ENCODE peak calls at places on chromosomes 2 and 18, in eight cellular contexts. B is Ammon's horn; N is activated CD8-positive, alpha-beta memory T cell treated with anti-CD3 and anti-CD28 coated beads, Interleukin-2, amount 50 U/mL, for 4 hours; Z is HepG2; U is astrocyte of the spinal cord; W is activated T-cell treated with anti-CD3 and anti-CD28 coated beads for 48 hours; K is GM20000; L is T-helper 2 cell. P is an unnamed sample.

GRCh38 chr2:46615555-46616487 is 136.5 kb downstream of the TMEM247 start:
- DNase-seq in W (peak), N (peak), B (peak), U (peak), L (no peak), Z (peak), K (peak), P (no peak)

GRCh38 chr18:72867721-72868665 is at the start of gene NETO1:
- DNase-seq in U (peak), B (no peak), L (no peak), Z (no peak), N (no peak), W (no peak), K (peak), P (no peak)

GRCh38 chr2:26011990-26012856 is 21.7 kb upstream of the RAB10 start:
- DNase-seq in W (no peak), B (no peak), K (no peak), Z (peak), U (peak), L (no peak), N (no peak), P (peak)

GRCh38 chr18:61194726-61195125 is 138.5 kb upstream of the CDH20 start:
- DNase-seq in B (no peak), W (no peak), U (no peak), N (no peak), L (no peak), K (no peak), Z (no peak), P (no peak)

GRCh38 chr2:97851172-97851571 is 137.8 kb downstream of the ZAP70 start:
- DNase-seq in W (no peak), Z (no peak), U (no peak), N (no peak), B (no peak), K (no peak), L (no peak), P (no peak)

GRCh38 chr18:37658894-37659293 is 93.3 kb upstream of the CELF4 start:
- DNase-seq in Z (no peak), B (no peak), N (no peak), W (no peak), K (no peak), L (no peak), U (no peak), P (no peak)

GRCh38 chr2:111702119-111702808 is 181.7 kb downstream of the ANAPC1 start:
- DNase-seq in B (peak), Z (peak), W (peak), N (peak), L (peak), U (peak), K (peak), P (peak)

GRCh38 chr18:43651067-43651466 is 373.8 kb upstream of the SYT4 start:
- DNase-seq in L (no peak), W (no peak), N (no peak), B (no peak), Z (no peak), U (no peak), K (no peak), P (no peak)

GRCh38 chr2:83536489-83537020 is 922.5 kb downstream of the SUCLG1 start:
- DNase-seq in B (no peak), U (no peak), W (no peak), N (no peak), Z (no peak), L (no peak), K (no peak), P (no peak)

GRCh38 chr2:158197940-158198339 is 96.3 kb downstream of the UPP2 start:
- DNase-seq in L (no peak), W (no peak), K (no peak), N (no peak), U (no peak), B (no peak), Z (no peak), P (no peak)

GRCh38 chr2:10497797-10498251 is 49.7 kb upstream of the ODC1 start:
- DNase-seq in W (peak), B (peak), U (peak), K (no peak), Z (peak), N (peak), L (peak), P (peak)

GRCh38 chr2:237412646-237413292 is 1.2 kb downstream of the COL6A3 start:
- DNase-seq in W (no peak), U (no peak), B (no peak), N (no peak), L (no peak), K (no peak), Z (no peak), P (no peak)

GRCh38 chr2:7031424-7032245 is 114.4 kb downstream of the RNF144A start:
- DNase-seq in L (no peak), U (peak), N (peak), W (no peak), Z (peak), K (no peak), B (peak), P (peak)

GRCh38 chr2:68448671-68449394 is 18.3 kb downstream of the FBXO48 start:
- DNase-seq in U (no peak), L (no peak), Z (no peak), K (no peak), B (no peak), N (no peak), W (no peak), P (no peak)

GRCh38 chr18:79519751-79520472 is 124.2 kb downstream of the NFATC1 start:
- DNase-seq in Z (no peak), B (no peak), N (no peak), K (no peak), W (peak), L (no peak), U (no peak), P (peak)

GRCh38 chr2:241967745-241968144 is 98.2 kb downstream of the RTP5 start:
- DNase-seq in Z (no peak), L (no peak), U (no peak), B (no peak), W (no peak), K (no peak), N (no peak), P (no peak)

GRCh38 chr2:2237563-2237962 is 93.5 kb downstream of the MYT1L start:
- DNase-seq in B (no peak), Z (no peak), L (no peak), K (no peak), W (no peak), N (no peak), U (no peak), P (no peak)

GRCh38 chr2:47211497-47212011 is 56.4 kb upstream of the STPG4 start:
- DNase-seq in K (no peak), W (no peak), N (no peak), L (no peak), Z (no peak), U (no peak), B (no peak), P (no peak)

GRCh38 chr18:74266161-74266560 is 25.6 kb downstream of the CYB5A start:
- DNase-seq in B (no peak), K (no peak), N (no peak), Z (peak), L (no peak), W (no peak), U (peak), P (no peak)

GRCh38 chr18:9453273-9453672 is 22.0 kb upstream of the RALBP1 start:
- DNase-seq in L (no peak), Z (no peak), B (peak), K (no peak), N (no peak), U (no peak), W (no peak), P (peak)

GRCh38 chr18:44098551-44099098 is 582.1 kb upstream of the SETBP1 start:
- DNase-seq in L (no peak), K (peak), B (no peak), Z (no peak), U (peak), N (no peak), W (no peak), P (peak)

GRCh38 chr2:28565720-28566295 is 69.9 kb downstream of the PLB1 start:
- DNase-seq in U (no peak), L (no peak), W (no peak), N (no peak), B (no peak), K (no peak), Z (no peak), P (no peak)

GRCh38 chr2:164954954-164955701 is at the start of gene SLC38A11:
- DNase-seq in Z (no peak), U (no peak), N (no peak), W (no peak), B (peak), L (no peak), K (no peak), P (peak)

GRCh38 chr2:111168528-111168929 is 47.8 kb downstream of the BCL2L11 start:
- DNase-seq in N (peak), B (peak), K (peak), Z (no peak), W (peak), U (peak), L (peak), P (peak)

GRCh38 chr2:215441560-215442391 is 5.9 kb upstream of the FN1 start:
- DNase-seq in Z (no peak), W (no peak), K (no peak), B (no peak), L (no peak), U (no peak), N (no peak), P (no peak)

GRCh38 chr2:70947556-70948184 is 12.0 kb downstream of the ATP6V1B1 start:
- DNase-seq in N (no peak), L (no peak), W (no peak), U (peak), K (no peak), B (no peak), Z (no peak), P (peak)

GRCh38 chr18:70221156-70221910 is 15.8 kb upstream of the RTTN start:
- DNase-seq in K (no peak), L (no peak), U (no peak), W (no peak), Z (no peak), N (no peak), B (peak), P (no peak)

P was measured in fibroblast of pulmonary artery.